ENCODE peak calls at places on chromosomes 2 and 18, in five cellular contexts. R is neuronal stem cell, S is H9, K is trophoblast cell, W is H1. H is an unnamed sample.

GRCh38 chr2:198072655-198073054 is 268.3 kb downstream of the PLCL1 start:
- DNase-seq in W (no peak), R (no peak), K (no peak), S (no peak), H (no peak)

GRCh38 chr18:79634593-79634992 is 45.0 kb upstream of the CTDP1 start:
- DNase-seq in R (no peak), W (no peak), S (no peak), K (no peak), H (no peak)

GRCh38 chr2:69625078-69625788 is 18.3 kb downstream of the AAK1 start:
- DNase-seq in W (no peak), K (peak; percentile 51), R (no peak), S (no peak), H (peak; percentile 52)

GRCh38 chr2:161414385-161415040 is 1.6 kb upstream of the TBR1 start:
- DNase-seq in K (peak; percentile 55), R (peak; percentile 63), W (no peak), S (peak; percentile 67), H (peak; percentile 51)

GRCh38 chr2:220006152-220006551 is 378.7 kb downstream of the SLC4A3 start:
- DNase-seq in W (no peak), K (no peak), R (no peak), S (no peak), H (peak; percentile 47)

GRCh38 chr2:40955635-40956034 is 503.7 kb upstream of the SLC8A1 start:
- DNase-seq in K (no peak), W (no peak), S (no peak), R (no peak), H (no peak)

GRCh38 chr2:206989306-206989705 is 50.0 kb downstream of the CPO start:
- DNase-seq in R (no peak), W (peak; percentile 29), S (peak; percentile 77), K (peak; percentile 67), H (peak; percentile 28)

GRCh38 chr2:131542438-131543384 is 15.0 kb downstream of the CCDC74A start:
- DNase-seq in K (peak; percentile 7), S (no peak), W (no peak), R (no peak), H (no peak)

GRCh38 chr18:68244786-68245185 is 470.1 kb downstream of the TMX3 start:
- DNase-seq in R (no peak), S (no peak), W (no peak), K (no peak), H (no peak)

GRCh38 chr2:241852116-241852980 is 6.3 kb downstream of the PDCD1 start:
- DNase-seq in W (no peak), S (peak; percentile 22), R (no peak), K (no peak), H (no peak)

GRCh38 chr2:96891591-96892333 is 21.9 kb upstream of the SEMA4C start:
- DNase-seq in S (no peak), R (no peak), W (no peak), K (no peak), H (peak; percentile 62)

GRCh38 chr18:58768293-58768974 is 96.2 kb upstream of the ZNF532 start:
- DNase-seq in S (peak; percentile 86), K (peak; percentile 79), W (peak; percentile 47), R (peak; percentile 66), H (peak; percentile 60)

GRCh38 chr2:70247364-70248144 is 874 bp downstream of the TIA1 start:
- DNase-seq in S (no peak), K (peak; percentile 41), W (no peak), R (peak; percentile 35), H (peak; percentile 18)

GRCh38 chr18:24395049-24395780 is 2.4 kb downstream of the OSBPL1A start:
- DNase-seq in K (peak; percentile 9), W (no peak), R (no peak), S (no peak), H (peak; percentile 17)

GRCh38 chr2:238077292-238077691 is 16.5 kb downstream of the SCLY start:
- DNase-seq in W (no peak), K (no peak), S (no peak), R (no peak), H (peak; percentile 26)

GRCh38 chr2:173407176-173407575 is 52.5 kb downstream of the CDCA7 start:
- DNase-seq in W (no peak), R (no peak), K (no peak), S (no peak), H (no peak)

GRCh38 chr2:28635251-28635650 is 116.4 kb upstream of the PPP1CB start:
- DNase-seq in K (peak; percentile 59), R (no peak), S (no peak), W (no peak), H (no peak)

GRCh38 chr2:111618953-111619902 is 264.8 kb downstream of the ANAPC1 start:
- DNase-seq in R (no peak), W (no peak), K (peak; percentile 19), S (no peak), H (no peak)

GRCh38 chr2:189628817-189629552 is 32.3 kb upstream of the ASNSD1 start:
- DNase-seq in R (no peak), S (no peak), K (no peak), W (no peak), H (peak; percentile 17)

GRCh38 chr2:110869472-110870446 is 137.4 kb downstream of the ACOXL start:
- DNase-seq in R (no peak), W (no peak), S (peak; percentile 58), K (no peak), H (peak; percentile 2)

GRCh38 chr18:5943514-5943913 is 48.2 kb upstream of the TMEM200C start:
- DNase-seq in K (no peak), S (no peak), R (no peak), W (no peak), H (no peak)

GRCh38 chr18:22493940-22494339 is 76.2 kb upstream of the CTAGE1 start:
- DNase-seq in K (peak; percentile 54), S (no peak), R (no peak), W (no peak), H (no peak)

GRCh38 chr2:126970583-126970982 is 71.9 kb downstream of the TEX51 start:
- DNase-seq in W (no peak), S (peak; percentile 48), K (no peak), R (no peak), H (no peak)

GRCh38 chr18:50986360-50987087 is 18.7 kb downstream of the ELAC1 start:
- DNase-seq in K (peak; percentile 82), R (no peak), W (no peak), S (no peak), H (peak; percentile 15)

GRCh38 chr18:39909706-39910105 is 2045.3 kb upstream of the PIK3C3 start:
- DNase-seq in S (no peak), R (no peak), K (no peak), W (no peak), H (no peak)

GRCh38 chr18:58761241-58761969 is 90.1 kb downstream of the MALT1 start:
- DNase-seq in S (peak; percentile 8), K (no peak), W (no peak), R (no peak), H (peak; percentile 37)

DNA sequence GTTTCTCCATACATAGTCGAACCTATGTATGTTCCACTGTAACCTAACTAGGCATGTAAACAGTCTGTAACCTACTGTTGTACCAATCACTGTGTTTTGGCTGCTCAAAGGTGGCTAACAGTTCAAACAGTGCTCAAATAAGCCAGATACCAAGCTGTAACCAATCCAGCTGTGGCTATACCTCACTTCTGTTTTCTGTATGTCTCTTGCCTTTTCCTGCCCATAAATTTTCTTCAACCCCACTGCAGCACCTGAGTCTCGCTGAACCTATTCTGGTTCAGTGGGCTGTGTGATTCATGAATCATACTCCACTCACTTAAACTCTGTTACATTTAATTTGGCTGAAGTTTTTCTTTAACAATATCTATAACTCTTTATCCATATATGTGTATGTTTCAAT is 340.7 kb downstream of the LPIN1 start:
- DNase-seq in S (no peak), W (no peak), R (no peak), K (no peak), H (no peak)
- H2BK12ac ChIP-seq in S (no peak overlapping the region), W (no peak overlapping the region), R (no peak overlapping the region), K (no peak overlapping the region), H (no peak overlapping the region)

DNA sequence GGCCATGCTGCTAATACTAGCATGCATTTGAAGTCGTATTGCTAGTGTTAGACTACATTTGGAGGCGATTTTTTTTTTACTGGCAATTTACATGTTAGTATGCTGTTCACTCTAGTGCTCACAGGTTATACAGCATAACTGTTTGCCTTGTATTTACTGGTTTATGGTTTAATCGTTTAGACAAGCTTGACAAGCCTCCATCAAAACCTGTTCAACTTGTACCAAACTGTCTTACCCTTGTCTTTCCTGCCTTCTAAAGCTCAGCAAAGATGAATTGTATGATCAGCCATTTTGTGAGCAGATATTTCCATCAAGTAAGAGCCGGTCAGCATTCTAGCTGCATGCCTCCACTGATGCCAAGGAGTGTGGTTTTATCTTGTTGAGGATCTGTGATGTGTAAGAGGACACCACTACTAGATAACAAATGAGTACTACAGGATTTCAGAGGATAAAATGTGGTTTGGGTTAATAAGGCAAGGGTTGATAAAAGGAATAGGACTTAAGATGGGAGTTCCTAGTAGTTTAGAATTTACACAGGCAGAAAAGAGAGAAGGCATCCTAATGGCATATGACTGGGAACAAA is 68.4 kb upstream of the ITM2C start:
- DNase-seq in R (no peak), W (no peak), S (no peak), K (peak; percentile 74), H (peak; percentile 70)
- H2BK12ac ChIP-seq in R (no peak overlapping the region), W (no peak overlapping the region), S (no peak overlapping the region), K (no peak overlapping the region), H (no peak overlapping the region)

GRCh38 chr2:62944362-62944761 is 106.3 kb upstream of the OTX1 start:
- DNase-seq in S (no peak), R (no peak), K (no peak), W (no peak), H (no peak)

GRCh38 chr2:62941413-62941812 is 109.2 kb upstream of the OTX1 start:
- DNase-seq in S (no peak), R (no peak), K (no peak), W (no peak), H (no peak)

DNA sequence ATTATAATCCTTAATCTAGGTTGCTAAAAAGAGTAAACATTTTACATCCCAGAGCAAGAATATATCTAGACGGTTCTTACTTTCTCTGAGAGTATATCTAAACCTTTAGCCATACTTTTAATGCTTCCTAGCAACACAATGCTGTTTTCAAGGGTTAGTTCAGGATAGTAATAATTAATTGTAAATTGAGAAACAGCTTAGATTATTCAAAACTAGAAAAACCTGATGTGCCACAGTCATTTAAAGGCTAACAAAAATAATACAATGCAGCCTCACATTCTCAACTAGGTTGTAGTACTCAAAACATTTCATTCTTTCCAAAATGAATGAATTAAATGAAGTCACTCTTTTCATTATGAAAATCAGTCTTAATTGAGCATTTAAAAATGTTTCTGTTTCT is 103.2 kb upstream of the OTX1 start:
- DNase-seq in K (peak; percentile 15), W (no peak), R (no peak), S (no peak), H (no peak)
- H2BK12ac ChIP-seq in K (no peak overlapping the region), W (no peak overlapping the region), R (no peak overlapping the region), S (no peak overlapping the region), H (no peak overlapping the region)

GRCh38 chr2:118614856-118615255 is 232.6 kb downstream of the EN1 start:
- DNase-seq in W (no peak), S (no peak), K (peak; percentile 67), R (no peak), H (no peak)

GRCh38 chr2:118618279-118618678 is 229.2 kb downstream of the EN1 start:
- DNase-seq in R (peak; percentile 39), S (no peak), K (no peak), W (no peak), H (no peak)

GRCh38 chr2:118613742-118614141 is 233.7 kb downstream of the EN1 start:
- DNase-seq in R (no peak), S (no peak), K (peak; percentile 0), W (no peak), H (no peak)

DNA sequence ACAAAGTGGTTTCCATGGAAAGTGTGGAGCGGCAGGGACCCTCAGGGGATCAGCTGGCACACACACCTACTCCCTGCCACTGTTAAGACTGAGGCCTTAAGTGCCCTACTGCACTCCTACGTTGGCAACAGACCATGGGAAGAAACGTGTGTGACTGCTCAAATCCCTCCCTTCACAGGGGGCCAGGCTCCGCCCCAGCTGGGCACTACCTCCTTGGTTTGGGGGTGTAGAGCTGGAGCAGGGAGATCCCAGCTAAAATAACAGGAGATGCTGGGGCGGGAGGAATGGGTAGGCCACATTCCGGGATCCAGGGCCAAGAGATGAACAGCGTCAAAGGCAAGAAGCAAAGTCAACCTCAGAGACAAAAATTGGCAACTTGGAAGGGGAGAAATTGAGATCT is 231.0 kb downstream of the EN1 start:
- DNase-seq in S (no peak), W (no peak), R (no peak), K (no peak), H (no peak)
- H2BK12ac ChIP-seq in S (no peak overlapping the region), W (no peak overlapping the region), R (no peak overlapping the region), K (peak overlapping the region; percentile 0), H (no peak overlapping the region)

H was measured in mesenchymal stem cell.